ENCODE peak calls at places on chromosomes 12 and 14, in four cellular contexts. One of them, this sample, is unnamed.

GRCh38 chr12:98352218-98352811 is 163.1 kb upstream of the TMPO start:
- DNase-seq in H9: no peak
- DNase-seq in IMR-90: peak; percentile 91
- DNase-seq in neuronal stem cell: no peak
- DNase-seq in this sample: no peak

GRCh38 chr12:107229827-107230226 is 136.5 kb upstream of the CRY1 start:
- DNase-seq in H9: no peak
- DNase-seq in IMR-90: no peak
- DNase-seq in neuronal stem cell: no peak
- DNase-seq in this sample: no peak

GRCh38 chr12:79884401-79885006 is 50.4 kb downstream of the PPP1R12A start:
- DNase-seq in H9: no peak
- DNase-seq in IMR-90: no peak
- DNase-seq in neuronal stem cell: no peak
- DNase-seq in this sample: no peak

GRCh38 chr12:113875681-113876080 is 90.4 kb downstream of the RBM19 start:
- DNase-seq in H9: no peak
- DNase-seq in IMR-90: peak; percentile 78
- DNase-seq in neuronal stem cell: no peak
- DNase-seq in this sample: no peak

GRCh38 chr12:42794811-42795210 is 205.3 kb upstream of the PRICKLE1 start:
- DNase-seq in H9: no peak
- DNase-seq in IMR-90: peak; percentile 79
- DNase-seq in neuronal stem cell: no peak
- DNase-seq in this sample: no peak

GRCh38 chr14:96051231-96051630 is 12.1 kb downstream of the C14orf132 start:
- DNase-seq in H9: no peak
- DNase-seq in IMR-90: no peak
- DNase-seq in neuronal stem cell: no peak
- DNase-seq in this sample: no peak

GRCh38 chr14:65637780-65638179 is 225.2 kb downstream of the FUT8 start:
- DNase-seq in H9: no peak
- DNase-seq in IMR-90: peak; percentile 1
- DNase-seq in neuronal stem cell: no peak
- DNase-seq in this sample: no peak

GRCh38 chr14:103524002-103524785 is 1.6 kb upstream of the CKB start:
- DNase-seq in H9: no peak
- DNase-seq in IMR-90: no peak
- DNase-seq in neuronal stem cell: no peak
- DNase-seq in this sample: no peak

GRCh38 chr12:46160081-46160980 is 108.5 kb downstream of the SLC38A1 start:
- DNase-seq in H9: no peak
- DNase-seq in IMR-90: peak; percentile 44
- DNase-seq in neuronal stem cell: no peak
- DNase-seq in this sample: no peak

GRCh38 chr14:95256011-95256775 is 63.5 kb downstream of the CLMN start:
- DNase-seq in H9: no peak
- DNase-seq in IMR-90: no peak
- DNase-seq in neuronal stem cell: no peak
- DNase-seq in this sample: no peak

GRCh38 chr14:63852817-63853730 is at the start of gene SYNE2:
- DNase-seq in H9: peak; percentile 82
- DNase-seq in IMR-90: peak; percentile 65
- DNase-seq in neuronal stem cell: peak; percentile 78
- DNase-seq in this sample: peak; percentile 89

GRCh38 chr14:103581954-103582703 is 19.4 kb downstream of the COA8 start:
- DNase-seq in H9: peak; percentile 37
- DNase-seq in IMR-90: no peak
- DNase-seq in neuronal stem cell: no peak
- DNase-seq in this sample: no peak

GRCh38 chr12:67630373-67631088 is 18.0 kb upstream of the DYRK2 start:
- DNase-seq in H9: peak; percentile 81
- DNase-seq in IMR-90: no peak
- DNase-seq in neuronal stem cell: no peak
- DNase-seq in this sample: peak; percentile 17

GRCh38 chr12:5168148-5168547 is 124.5 kb downstream of the KCNA5 start:
- DNase-seq in H9: no peak
- DNase-seq in IMR-90: no peak
- DNase-seq in neuronal stem cell: no peak
- DNase-seq in this sample: no peak

GRCh38 chr12:52250048-52250990 is 17.3 kb downstream of the KRT7 start:
- DNase-seq in H9: peak; percentile 76
- DNase-seq in IMR-90: no peak
- DNase-seq in neuronal stem cell: no peak
- DNase-seq in this sample: peak; percentile 69

GRCh38 chr14:92439551-92440344 is 73.8 kb upstream of the RIN3 start:
- DNase-seq in H9: no peak
- DNase-seq in IMR-90: no peak
- DNase-seq in neuronal stem cell: no peak
- DNase-seq in this sample: no peak

GRCh38 chr12:90099288-90099687 is 390.6 kb upstream of the ATP2B1 start:
- DNase-seq in H9: no peak
- DNase-seq in IMR-90: peak; percentile 59
- DNase-seq in neuronal stem cell: no peak
- DNase-seq in this sample: no peak

GRCh38 chr12:115149279-115149678 is 465.3 kb upstream of the TBX3 start:
- DNase-seq in H9: no peak
- DNase-seq in IMR-90: peak; percentile 73
- DNase-seq in neuronal stem cell: no peak
- DNase-seq in this sample: no peak

GRCh38 chr12:120394483-120395367 is 25.8 kb upstream of the MSI1 start:
- DNase-seq in H9: peak; percentile 98
- DNase-seq in IMR-90: no peak
- DNase-seq in neuronal stem cell: peak; percentile 62
- DNase-seq in this sample: peak; percentile 69

GRCh38 chr14:77511486-77512162 is 13.0 kb upstream of the ISM2 start:
- DNase-seq in H9: no peak
- DNase-seq in IMR-90: no peak
- DNase-seq in neuronal stem cell: no peak
- DNase-seq in this sample: no peak

GRCh38 chr12:132315951-132316350 is 13.4 kb downstream of the GALNT9 start:
- DNase-seq in H9: no peak
- DNase-seq in IMR-90: no peak
- DNase-seq in neuronal stem cell: no peak
- DNase-seq in this sample: no peak

GRCh38 chr14:92461891-92462290 is 51.7 kb upstream of the RIN3 start:
- DNase-seq in H9: no peak
- DNase-seq in IMR-90: no peak
- DNase-seq in neuronal stem cell: no peak
- DNase-seq in this sample: no peak

DNA sequence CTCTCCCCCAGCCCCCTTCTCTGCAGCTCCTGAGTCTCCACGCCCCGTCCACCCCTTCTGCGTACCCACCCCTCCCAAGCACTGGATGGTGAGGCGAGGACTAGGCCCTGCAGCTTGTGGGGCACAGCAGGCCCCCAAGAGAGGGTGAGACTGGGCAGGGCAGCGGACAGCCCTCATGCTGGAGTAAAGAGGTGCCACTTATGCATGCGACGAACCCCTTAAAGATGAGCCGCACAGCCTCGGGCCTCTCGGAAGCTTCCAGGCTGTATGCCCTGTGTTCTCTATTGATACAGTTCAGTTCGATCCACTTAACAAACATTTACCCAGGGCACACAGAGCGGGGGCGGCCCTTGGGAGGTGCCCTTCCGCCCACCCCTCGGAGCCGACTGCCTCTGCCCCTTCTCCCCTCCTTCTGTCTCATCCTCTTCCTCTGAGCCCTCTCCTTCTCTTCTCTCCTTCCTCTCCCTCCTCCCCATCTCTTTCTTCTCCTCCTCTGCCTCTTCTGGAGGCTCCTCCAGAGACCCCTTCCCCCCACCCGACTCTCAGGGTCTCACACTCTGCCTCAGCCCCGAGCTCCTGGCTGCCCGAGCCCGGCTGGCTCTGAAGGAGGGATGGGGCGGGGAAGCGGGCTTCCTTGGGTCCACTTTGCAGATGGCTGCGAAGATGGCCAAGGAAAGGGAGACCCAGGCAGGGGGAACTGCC is 32.7 kb upstream of the DLK1 start:
- DNase-seq in H9: no peak
- DNase-seq in IMR-90: no peak
- DNase-seq in neuronal stem cell: no peak
- DNase-seq in this sample: no peak
- H2BK15ac ChIP-seq in H9: no peak overlapping the region
- H2BK15ac ChIP-seq in IMR-90: peak overlapping the region; percentile 52
- H2BK15ac ChIP-seq in neuronal stem cell: peak overlapping the region; percentile 87
- H2BK15ac ChIP-seq in this sample: peak overlapping the region; percentile 72

DNA sequence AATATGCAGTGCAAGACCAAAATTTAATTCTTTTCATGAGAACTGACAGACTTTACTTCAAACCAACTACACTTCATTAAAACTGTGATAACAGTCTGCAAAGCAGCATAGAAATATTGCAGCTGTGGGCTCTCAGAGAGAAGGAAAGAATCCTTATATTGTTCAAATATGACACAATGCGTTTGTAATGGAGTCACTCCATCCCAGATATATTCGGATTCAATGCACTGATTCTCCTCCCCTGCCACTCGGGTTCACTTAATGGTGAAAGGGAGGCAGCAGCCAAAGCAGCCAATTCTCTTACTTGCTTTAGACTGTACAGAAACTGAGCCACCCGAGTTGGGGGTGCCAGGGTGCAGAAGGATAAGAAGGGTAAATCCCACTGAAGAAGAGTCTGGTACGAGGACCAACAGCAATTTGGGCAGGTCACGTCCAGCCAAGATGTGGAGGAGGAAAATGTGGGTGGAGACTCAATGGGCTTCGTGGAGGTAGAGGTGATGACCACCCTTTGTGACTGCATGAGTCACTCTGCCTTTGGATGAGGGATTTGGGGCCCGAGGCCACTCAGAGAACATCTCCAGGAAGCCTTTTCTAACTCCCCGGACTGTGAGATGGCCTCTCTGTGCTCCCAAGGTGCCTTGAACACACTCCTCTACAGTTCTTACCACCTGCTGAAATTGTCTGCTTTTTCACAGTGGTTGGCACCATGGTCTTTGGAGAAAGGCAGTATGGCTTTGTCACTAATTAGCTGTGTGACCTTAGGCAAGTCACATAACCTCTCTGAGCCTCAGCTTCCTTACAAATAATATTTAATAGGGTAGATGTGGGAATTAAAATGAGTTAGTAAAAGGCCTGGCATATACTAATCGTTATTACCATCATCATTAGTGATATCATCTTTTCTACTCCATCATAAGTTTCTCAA is 67.2 kb upstream of the ARHGAP5 start:
- DNase-seq in H9: no peak
- DNase-seq in IMR-90: no peak
- DNase-seq in neuronal stem cell: no peak
- DNase-seq in this sample: no peak
- H3K4ac ChIP-seq in H9: no peak overlapping the region
- H3K4ac ChIP-seq in IMR-90: no peak overlapping the region
- H3K4ac ChIP-seq in neuronal stem cell: no peak overlapping the region
- H3K4ac ChIP-seq in this sample: no peak overlapping the region

DNA sequence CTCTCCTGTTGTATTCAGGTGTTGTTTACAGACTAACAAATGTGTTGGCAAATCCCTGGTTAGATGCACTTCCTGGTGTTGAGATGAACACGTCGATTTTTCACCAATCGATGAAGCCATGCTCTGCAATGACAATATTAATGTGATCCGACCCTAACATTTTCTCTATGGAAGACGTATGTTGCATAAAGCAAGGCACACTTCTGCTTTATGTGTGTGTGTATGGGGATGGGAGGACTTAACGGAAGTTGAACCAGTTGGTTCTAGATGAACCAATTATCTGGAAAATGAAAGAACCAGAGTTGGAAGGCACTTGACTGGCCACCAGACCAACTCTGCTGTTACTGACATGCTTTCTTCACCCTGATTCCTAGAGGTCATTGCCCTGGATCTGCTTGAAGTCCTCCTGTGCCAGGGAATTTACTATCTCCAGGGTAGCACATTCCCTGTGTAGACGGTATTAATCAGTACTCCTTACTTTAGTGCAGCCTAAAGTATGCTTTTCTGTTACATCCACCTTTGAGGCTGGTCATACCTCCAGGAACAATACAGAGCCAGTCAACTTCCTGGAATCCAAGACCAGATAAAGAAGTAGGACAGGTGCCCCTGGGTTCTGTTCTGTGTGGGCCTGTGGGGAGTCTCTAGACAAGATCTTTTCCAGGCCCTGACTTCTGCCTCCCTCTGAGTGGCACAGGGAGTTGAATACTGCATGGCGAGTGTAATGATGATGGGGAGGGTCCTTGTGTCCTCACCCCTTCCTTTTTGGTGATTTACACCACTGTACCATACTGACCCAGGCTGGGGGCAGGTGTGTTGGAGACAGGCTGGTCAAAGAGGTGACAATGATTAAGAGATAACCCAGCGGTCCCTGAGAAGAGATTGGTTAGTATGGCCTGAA is 4.1 kb downstream of the SDR39U1 start:
- DNase-seq in H9: no peak
- DNase-seq in IMR-90: no peak
- DNase-seq in neuronal stem cell: no peak
- DNase-seq in this sample: no peak
- H2BK15ac ChIP-seq in H9: no peak overlapping the region
- H2BK15ac ChIP-seq in IMR-90: no peak overlapping the region
- H2BK15ac ChIP-seq in neuronal stem cell: no peak overlapping the region
- H2BK15ac ChIP-seq in this sample: no peak overlapping the region

GRCh38 chr12:64611430-64612286 is 1.4 kb downstream of the RASSF3 start:
- DNase-seq in H9: no peak
- DNase-seq in IMR-90: peak; percentile 27
- DNase-seq in neuronal stem cell: no peak
- DNase-seq in this sample: no peak

GRCh38 chr12:64610660-64611429 is 550 bp downstream of the RASSF3 start:
- DNase-seq in H9: peak; percentile 73
- DNase-seq in IMR-90: peak; percentile 50
- DNase-seq in neuronal stem cell: peak; percentile 51
- DNase-seq in this sample: peak; percentile 79

GRCh38 chr12:64610092-64610659 is at the start of gene RASSF3:
- DNase-seq in H9: peak; percentile 90
- DNase-seq in IMR-90: peak; percentile 67
- DNase-seq in neuronal stem cell: peak; percentile 74
- DNase-seq in this sample: peak; percentile 85

GRCh38 chr12:64608901-64609542 is 1.3 kb upstream of the RASSF3 start:
- DNase-seq in H9: peak; percentile 67
- DNase-seq in IMR-90: peak; percentile 68
- DNase-seq in neuronal stem cell: no peak
- DNase-seq in this sample: peak; percentile 63

DNA sequence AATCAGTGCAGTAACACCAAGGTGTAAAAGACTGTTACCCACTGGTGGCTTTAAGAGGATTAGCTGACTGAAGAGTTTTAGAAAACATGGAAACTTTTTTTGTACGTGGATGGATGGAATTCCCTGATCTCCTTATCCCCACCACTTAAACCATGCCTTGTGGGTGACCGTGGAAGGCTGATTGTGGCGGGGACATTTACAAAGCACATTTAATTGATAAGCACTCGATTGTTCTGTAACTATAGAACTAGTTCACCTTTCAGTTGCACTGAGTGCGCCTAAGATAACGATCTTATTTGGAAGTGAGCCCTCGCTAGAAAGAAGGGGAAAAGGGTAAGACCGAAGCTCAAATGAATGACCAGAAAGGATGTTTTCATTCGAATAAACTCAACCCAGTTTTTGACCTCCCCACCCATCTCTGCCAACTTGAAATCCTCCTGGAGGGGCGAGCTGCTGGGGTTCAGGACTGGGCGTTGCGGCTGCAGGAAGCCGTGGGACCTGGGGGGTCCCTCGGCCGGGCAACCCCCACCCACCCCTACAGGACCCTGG is 678 bp upstream of the RASSF3 start:
- DNase-seq in H9: no peak
- DNase-seq in IMR-90: peak; percentile 20
- DNase-seq in neuronal stem cell: peak; percentile 49
- DNase-seq in this sample: no peak
- H3K4ac ChIP-seq in H9: no peak overlapping the region
- H3K4ac ChIP-seq in IMR-90: peak overlapping the region; percentile 70
- H3K4ac ChIP-seq in neuronal stem cell: no peak overlapping the region
- H3K4ac ChIP-seq in this sample: no peak overlapping the region